ENCODE peak calls at places on chromosomes 11 and 22, in ten cellular contexts. G is HTR-8/SVneo, A is cardiac fibroblast, X is NCI-H2081 treated with DMSO at 0.1 percent for 48 hours, Q is SHP77, Z is Kasumi-1, N is SK-MEL-5, F is Right ventricle myocardium superior, V is NCI-H1092, T is nephron progenitor cell. S is an unnamed sample.

GRCh38 chr11:6617315-6617781 is 1.9 kb downstream of the TPP1 start:
- DNase-seq in G (no peak), A (peak; percentile 52), X (no peak), Q (no peak), Z (no peak), N (no peak), F (no peak), V (no peak), T (no peak), S (no peak)

GRCh38 chr11:2835768-2836150 is 49.8 kb downstream of the CDKN1C start:
- DNase-seq in G (no peak), A (no peak), X (no peak), Q (no peak), Z (no peak), N (no peak), F (no peak), V (no peak), T (no peak), S (no peak)

GRCh38 chr11:59865031-59865430 is 1.3 kb downstream of the TCN1 start:
- DNase-seq in G (no peak), A (peak; percentile 60), X (no peak), Q (no peak), Z (no peak), N (peak; percentile 87), F (no peak), V (no peak), T (no peak), S (no peak)

GRCh38 chr11:980438-981365 is 55.0 kb downstream of the AP2A2 start:
- DNase-seq in G (no peak), A (peak; percentile 26), X (no peak), Q (no peak), Z (no peak), N (no peak), F (no peak), V (no peak), T (no peak), S (no peak)

GRCh38 chr11:112612283-112612849 is 348.9 kb upstream of the NCAM1 start:
- DNase-seq in G (no peak), A (no peak), X (no peak), Q (peak; percentile 3), Z (no peak), N (no peak), F (no peak), V (peak; percentile 14), T (peak; percentile 52), S (no peak)

GRCh38 chr11:20676658-20677057 is 7.3 kb downstream of the NELL1 start:
- DNase-seq in G (no peak), A (no peak), X (no peak), Q (no peak), Z (no peak), N (no peak), F (no peak), V (no peak), T (no peak), S (no peak)

GRCh38 chr11:16114451-16114850 is 241.9 kb downstream of the SOX6 start:
- DNase-seq in G (no peak), A (no peak), X (no peak), Q (no peak), Z (no peak), N (no peak), F (no peak), V (no peak), T (no peak), S (no peak)

GRCh38 chr11:17206448-17206847 is 1.3 kb downstream of the PIK3C2A start:
- DNase-seq in G (no peak), A (no peak), X (no peak), Q (no peak), Z (peak; percentile 32), N (no peak), F (no peak), V (no peak), T (no peak), S (no peak)

GRCh38 chr22:27576815-27577564 is 224.6 kb downstream of the MN1 start:
- DNase-seq in G (peak; percentile 35), A (peak; percentile 85), X (no peak), Q (no peak), Z (no peak), N (no peak), F (peak; percentile 53), V (no peak), T (no peak), S (no peak)

GRCh38 chr11:115317428-115318185 is 186.6 kb downstream of the CADM1 start:
- DNase-seq in G (no peak), A (no peak), X (no peak), Q (no peak), Z (no peak), N (no peak), F (no peak), V (peak; percentile 14), T (no peak), S (no peak)

GRCh38 chr22:41966607-41967240 is 2.5 kb upstream of the SEPTIN3 start:
- DNase-seq in G (peak; percentile 80), A (peak; percentile 95), X (no peak), Q (peak; percentile 82), Z (peak; percentile 78), N (peak; percentile 93), F (no peak), V (peak; percentile 23), T (no peak), S (no peak)

GRCh38 chr22:50314455-50315288 is 7.2 kb upstream of the PLXNB2 start:
- DNase-seq in G (no peak), A (no peak), X (no peak), Q (no peak), Z (peak; percentile 81), N (peak; percentile 47), F (peak; percentile 81), V (no peak), T (peak; percentile 59), S (peak; percentile 76)

GRCh38 chr11:1458340-1459218 is 28.0 kb downstream of the MOB2 start:
- DNase-seq in G (no peak), A (peak; percentile 28), X (no peak), Q (no peak), Z (peak; percentile 4), N (peak; percentile 70), F (peak; percentile 75), V (no peak), T (peak; percentile 62), S (no peak)

GRCh38 chr11:36509265-36509664 is 807 bp downstream of the TRAF6 start:
- DNase-seq in G (no peak), A (peak; percentile 52), X (no peak), Q (no peak), Z (peak; percentile 59), N (peak; percentile 34), F (no peak), V (no peak), T (peak; percentile 13), S (no peak)

GRCh38 chr11:81203876-81204275 is 1529.8 kb downstream of the FAM181B start:
- DNase-seq in G (no peak), A (no peak), X (no peak), Q (no peak), Z (no peak), N (no peak), F (no peak), V (no peak), T (no peak), S (no peak)

GRCh38 chr11:120334332-120334731 is 1.9 kb upstream of the ARHGEF12 start:
- DNase-seq in G (no peak), A (no peak), X (no peak), Q (no peak), Z (no peak), N (no peak), F (no peak), V (no peak), T (no peak), S (no peak)

S was measured in activated T-cell treated with anti-CD3 and anti-CD28 coated beads for 48 hours.